ENCODE peak calls at places on chromosomes 6 and 20, in seven cellular contexts. T is heart right ventricle; W is mammary epithelial cell; V is PC-9; B is brain microvascular endothelial cell; A is gastrocnemius medialis; F is CD8-positive, alpha-beta T cell. C is an unnamed sample. For H3K36me3 and H3K27me3, the result is how much of the 10 kb centered on the place peaks cover.

GRCh38 chr20:2691663-2692035 is 931 bp upstream of the EBF4 start:
- DNase-seq in B (no peak), W (no peak), V (no peak), T (no peak), F (no peak), A (no peak), C (peak)

GRCh38 chr6:133568970-133569889 is 319.7 kb upstream of the TCF21 start:
- DNase-seq in F (no peak), T (peak), A (peak), V (peak), W (peak), B (peak), C (peak)

GRCh38 chr6:108651287-108651686 is 90.6 kb downstream of the FOXO3 start:
- DNase-seq in B (no peak), F (no peak), T (no peak), W (no peak), A (no peak), V (no peak), C (no peak)

GRCh38 chr20:6920991-6921613 is 153.6 kb downstream of the BMP2 start:
- DNase-seq in F (no peak), T (no peak), V (no peak), W (peak), A (no peak), B (no peak), C (no peak)

GRCh38 chr6:21586760-21587181 is 6.8 kb upstream of the SOX4 start:
- DNase-seq in W (no peak), T (no peak), V (no peak), B (no peak), A (no peak), F (no peak), C (no peak)

GRCh38 chr6:73732845-73733675 is 37.1 kb downstream of the CD109 start:
- DNase-seq in W (peak), V (peak), A (peak), B (peak), F (peak), T (peak), C (peak)

GRCh38 chr6:160068346-160068745 is 53.3 kb upstream of the SLC22A1 start:
- DNase-seq in B (no peak), A (no peak), T (no peak), W (no peak), F (no peak), V (no peak), C (no peak)

GRCh38 chr6:41734666-41735426 is 562 bp downstream of the TFEB start:
- DNase-seq in W (peak), F (peak), B (peak), T (peak), V (no peak), A (peak), C (peak)

GRCh38 chr6:163489584-163489983 is 75.1 kb downstream of the QKI start:
- DNase-seq in W (peak), F (no peak), T (no peak), B (no peak), A (no peak), V (no peak), C (no peak)

GRCh38 chr20:18543932-18544331 is 23.3 kb upstream of the SMIM26 start:
- DNase-seq in F (no peak), B (no peak), A (no peak), T (peak), W (no peak), V (no peak), C (no peak)

GRCh38 chr20:13111249-13111911 is 102.6 kb downstream of the SPTLC3 start:
- DNase-seq in V (no peak), B (no peak), F (no peak), W (no peak), T (no peak), A (no peak), C (no peak)

GRCh38 chr6:52363222-52363867 is 1.4 kb downstream of the PAQR8 start:
- DNase-seq in B (no peak), A (no peak), W (no peak), T (no peak), F (no peak), V (no peak), C (peak)

GRCh38 chr20:32966382-32966781 is 37.9 kb downstream of the SUN5 start:
- DNase-seq in W (no peak), B (no peak), T (no peak), V (no peak), A (no peak), F (no peak), C (no peak)

GRCh38 chr20:1702288-1702687 is 44.7 kb upstream of the SIRPG start:
- DNase-seq in F (no peak), T (no peak), W (peak), V (no peak), B (peak), A (no peak), C (no peak)

GRCh38 chr20:2804921-2805681 is 4.7 kb upstream of the CPXM1 start:
- DNase-seq in F (no peak), A (no peak), W (no peak), B (no peak), V (no peak), T (no peak), C (peak)

GRCh38 chr6:39302669-39303424 is 11.4 kb downstream of the KCNK17 start:
- DNase-seq in B (peak), A (peak), W (peak), T (peak), V (peak), F (peak), C (peak)

GRCh38 chr6:110878751-110879539 is 4.4 kb downstream of the AMD1 start:
- DNase-seq in W (no peak), F (no peak), T (no peak), V (no peak), B (peak), A (no peak), C (peak)

GRCh38 chr6:159813781-159814180 is 13.7 kb downstream of the PNLDC1 start:
- DNase-seq in V (no peak), W (no peak), A (no peak), F (no peak), T (no peak), B (no peak), C (no peak)

GRCh38 chr20:37095108-37095608 is 639 bp downstream of the RBL1 start:
- DNase-seq in F (peak), B (no peak), A (no peak), V (no peak), T (no peak), W (peak), C (peak)

GRCh38 chr6:21634582-21634981 is 41.0 kb downstream of the SOX4 start:
- DNase-seq in V (peak), W (peak), B (peak), F (no peak), A (no peak), T (no peak), C (peak)

GRCh38 chr6:157557541-157557940 is 176.6 kb downstream of the ZDHHC14 start:
- DNase-seq in B (no peak), A (no peak), T (no peak), V (no peak), F (no peak), W (no peak), C (no peak)

GRCh38 chr6:17200395-17200794 is 80.8 kb upstream of the RBM24 start:
- DNase-seq in T (no peak), F (no peak), W (no peak), A (no peak), V (no peak), B (no peak), C (no peak)

GRCh38 chr6:157443066-157443800 is 62.2 kb downstream of the ZDHHC14 start:
- DNase-seq in B (peak), V (no peak), T (no peak), A (no peak), W (peak), F (no peak), C (no peak)

GRCh38 chr20:32189691-32190607 is 17.6 kb downstream of the PLAGL2 start:
- DNase-seq in B (no peak), V (no peak), A (no peak), T (peak), W (no peak), F (no peak), C (peak)

GRCh38 chr20:62128499-62128898 is 6.2 kb downstream of the LSM14B start:
- DNase-seq in F (no peak), T (no peak), A (no peak), W (no peak), B (no peak), V (no peak), C (peak)

GRCh38 chr20:62129731-62130531 is 7.7 kb downstream of the LSM14B start:
- DNase-seq in V (no peak), B (no peak), A (no peak), F (no peak), W (no peak), T (no peak), C (peak)

GRCh38 chr20:62131560-62132320 is 9.5 kb downstream of the LSM14B start:
- DNase-seq in B (no peak), T (no peak), W (no peak), F (no peak), A (no peak), V (no peak), C (peak)

GRCh38 chr20:62126141-62126540 is 3.9 kb downstream of the LSM14B start:
- DNase-seq in W (no peak), A (no peak), B (no peak), V (no peak), T (no peak), F (no peak), C (no peak)

DNA sequence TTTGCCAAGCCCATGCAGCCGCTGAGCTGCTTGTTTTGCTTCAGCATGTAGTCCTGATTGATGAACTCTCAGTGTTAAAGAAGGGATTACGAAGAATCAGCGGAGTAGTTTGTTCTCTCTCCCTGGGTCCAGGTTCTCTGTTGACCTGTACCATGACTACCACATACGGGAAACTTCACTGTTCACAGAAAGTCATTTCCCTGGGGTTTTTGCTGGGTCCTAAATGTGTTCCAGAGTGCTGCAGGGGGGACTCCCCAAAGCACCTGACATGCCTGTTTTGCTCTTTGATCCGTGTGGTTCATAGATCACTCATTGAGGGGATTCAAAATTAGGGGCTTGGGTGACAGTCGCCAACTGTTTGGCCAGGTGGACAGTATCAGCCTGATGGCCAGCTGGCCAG is 5.5 kb downstream of the LSM14B start:
- DNase-seq in F (no peak), T (no peak), W (no peak), V (no peak), B (no peak), A (no peak), C (peak)
- H3K36me3 ChIP-seq in F (half or more), T (under half), W (under half), V (under half), B (half or more), A (half or more), C (half or more)

GRCh38 chr20:61399433-61399832 is 147.4 kb downstream of the CDH4 start:
- DNase-seq in T (no peak), B (no peak), V (no peak), W (no peak), F (no peak), A (no peak), C (no peak)

GRCh38 chr20:61397790-61398189 is 145.7 kb downstream of the CDH4 start:
- DNase-seq in V (no peak), A (no peak), F (no peak), W (no peak), B (no peak), T (no peak), C (no peak)

GRCh38 chr20:61404311-61404710 is 152.2 kb downstream of the CDH4 start:
- DNase-seq in W (no peak), V (no peak), T (no peak), F (no peak), B (no peak), A (no peak), C (no peak)

GRCh38 chr20:61397146-61397545 is 145.1 kb downstream of the CDH4 start:
- DNase-seq in F (no peak), A (no peak), W (no peak), B (no peak), T (no peak), V (no peak), C (no peak)

DNA sequence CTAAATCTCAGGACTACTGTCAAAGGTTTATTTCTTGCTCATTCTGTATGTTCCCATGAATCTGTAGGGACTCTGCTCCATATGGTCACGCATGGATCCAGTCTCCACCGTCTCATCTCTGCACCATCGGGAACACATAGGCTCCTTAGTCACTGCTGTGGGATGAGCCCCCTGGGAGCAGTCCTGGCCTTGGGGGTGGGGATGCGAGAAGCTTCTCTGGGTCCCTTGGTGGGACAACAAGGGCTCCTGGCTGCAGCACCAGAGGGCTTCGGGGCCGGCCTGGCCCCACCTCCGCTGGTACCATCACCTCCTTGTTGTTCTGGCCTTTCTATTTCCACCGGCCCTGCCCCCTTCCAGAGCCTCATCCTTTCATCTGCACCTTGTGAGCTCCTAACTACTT is 148.4 kb downstream of the CDH4 start:
- DNase-seq in T (no peak), V (no peak), W (no peak), F (no peak), A (no peak), B (no peak), C (no peak)
- H3K27me3 ChIP-seq in T (under half), V (half or more), W (under half), F (under half), A (under half), B (under half), C (under half)

GRCh38 chr6:4066029-4066755 is 12.7 kb downstream of the FAM217A start:
- DNase-seq in T (no peak), F (no peak), B (no peak), A (no peak), V (no peak), W (peak), C (no peak)
- H3K36me3 ChIP-seq in T (under half), F (under half), B (under half), A (under half), V (under half), W (under half), C (under half)

GRCh38 chr6:10411131-10411914 is 3.6 kb downstream of the TFAP2A start:
- DNase-seq in V (no peak), B (no peak), A (no peak), T (no peak), W (peak), F (no peak), C (no peak)

GRCh38 chr6:10411915-10412164 is 3.0 kb downstream of the TFAP2A start:
- DNase-seq in W (no peak), B (no peak), T (no peak), F (no peak), A (no peak), V (no peak), C (no peak)

GRCh38 chr6:10409160-10409765 is 5.6 kb downstream of the TFAP2A start:
- DNase-seq in T (no peak), B (no peak), V (no peak), A (no peak), W (peak), F (no peak), C (no peak)

GRCh38 chr6:10409766-10410209 is 5.1 kb downstream of the TFAP2A start:
- DNase-seq in F (no peak), T (no peak), B (no peak), A (no peak), W (peak), V (no peak), C (no peak)

DNA sequence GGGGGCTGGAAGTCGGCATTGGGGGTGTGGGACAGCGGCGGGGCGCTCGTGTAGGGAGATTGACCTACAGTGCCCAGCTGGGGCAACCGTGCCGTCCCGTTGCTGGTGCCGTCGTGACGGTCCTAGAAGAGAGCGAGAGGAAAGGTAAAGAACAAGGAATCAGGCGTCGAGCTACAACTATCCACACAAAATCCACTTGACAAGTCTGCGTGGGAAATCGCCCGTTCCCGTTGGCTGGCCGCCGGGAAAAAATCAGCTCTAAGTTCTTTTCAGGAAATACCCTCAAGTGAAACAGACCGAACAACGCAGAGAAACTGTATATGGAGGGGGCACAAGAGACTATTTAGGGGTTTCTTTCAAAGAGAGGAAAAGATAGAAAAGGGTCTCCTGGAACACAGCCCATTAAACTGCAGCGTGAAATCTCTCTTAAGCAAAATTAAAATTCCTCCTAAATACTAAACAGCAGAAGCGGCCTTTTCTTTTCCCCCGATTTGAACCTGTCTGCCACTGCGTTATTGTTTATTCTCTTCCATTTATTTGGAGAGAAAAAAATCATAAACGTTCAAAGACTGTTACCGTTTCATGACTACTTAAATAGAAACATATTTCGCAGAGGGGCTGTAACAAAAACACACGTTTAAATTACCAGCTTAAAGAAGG is 4.5 kb downstream of the TFAP2A start:
- DNase-seq in W (peak), B (no peak), A (no peak), F (no peak), T (no peak), V (no peak), C (no peak)
- H3K27me3 ChIP-seq in W (under half), B (half or more), A (half or more), F (under half), T (half or more), V (under half), C (half or more)

GRCh38 chr20:58795181-58795922 is 55.4 kb downstream of the GNAS-AS1 start:
- DNase-seq in F (no peak), A (no peak), V (no peak), T (no peak), W (no peak), B (no peak), C (peak)
- H3K36me3 ChIP-seq in F (under half), A (under half), V (under half), T (under half), W (under half), B (under half), C (under half)

GRCh38 chr6:166029506-166029905 is 138.1 kb downstream of the TBXT start:
- DNase-seq in T (no peak), B (no peak), V (no peak), F (no peak), A (no peak), W (no peak), C (no peak)

GRCh38 chr6:166024252-166024651 is 143.4 kb downstream of the TBXT start:
- DNase-seq in A (no peak), W (no peak), V (no peak), B (no peak), F (no peak), T (no peak), C (no peak)

GRCh38 chr6:166026586-166027126 is 141.0 kb downstream of the TBXT start:
- DNase-seq in W (no peak), A (no peak), B (no peak), V (no peak), F (no peak), T (peak), C (no peak)

GRCh38 chr6:166025149-166025898 is 142.3 kb downstream of the TBXT start:
- DNase-seq in A (no peak), V (no peak), F (no peak), W (no peak), T (no peak), B (peak), C (peak)

DNA sequence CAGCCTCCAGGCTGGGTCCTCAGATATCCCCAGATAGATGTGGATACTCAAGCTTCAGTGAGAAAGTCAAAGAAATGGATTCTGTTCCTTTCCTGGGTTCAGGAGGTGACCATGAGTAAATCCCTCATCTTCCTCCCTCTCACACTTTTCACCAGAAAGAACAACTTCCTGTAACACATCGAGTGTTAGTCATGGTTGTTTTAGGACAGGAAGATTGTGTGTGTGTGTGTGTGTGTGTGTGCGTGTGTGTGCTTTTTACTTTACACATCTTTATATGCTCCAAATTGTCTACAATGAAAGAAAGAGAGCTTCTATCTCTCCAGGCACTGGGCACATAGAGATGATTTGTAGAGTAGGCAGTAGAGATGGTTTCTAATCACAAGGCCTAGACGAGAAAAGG is 139.9 kb downstream of the TBXT start:
- DNase-seq in A (no peak), B (peak), V (no peak), T (no peak), F (no peak), W (no peak), C (no peak)
- H3K27me3 ChIP-seq in A (under half), B (under half), V (under half), T (under half), F (under half), W (under half), C (under half)

GRCh38 chr6:43040542-43041257 is 13.0 kb downstream of the CUL7 start:
- DNase-seq in F (no peak), B (no peak), W (no peak), V (no peak), A (no peak), T (no peak), C (peak)

GRCh38 chr6:43047998-43048397 is 5.7 kb downstream of the CUL7 start:
- DNase-seq in B (no peak), F (no peak), A (no peak), W (no peak), T (no peak), V (no peak), C (peak)

GRCh38 chr6:43045371-43045930 is 8.2 kb downstream of the CUL7 start:
- DNase-seq in V (no peak), B (no peak), F (no peak), A (no peak), T (no peak), W (no peak), C (no peak)

GRCh38 chr6:43038727-43039126 is 14.9 kb downstream of the CUL7 start:
- DNase-seq in W (no peak), V (no peak), T (no peak), A (no peak), F (no peak), B (no peak), C (no peak)

GRCh38 chr6:43043310-43043709 is 10.3 kb downstream of the CUL7 start:
- DNase-seq in T (no peak), W (no peak), V (no peak), B (no peak), F (no peak), A (no peak), C (no peak)
- H3K36me3 ChIP-seq in T (under half), W (under half), V (under half), B (half or more), F (under half), A (half or more), C (half or more)

GRCh38 chr6:43290353-43290904 is 7.6 kb upstream of the SLC22A7 start:
- DNase-seq in F (no peak), B (no peak), V (no peak), T (no peak), W (no peak), A (no peak), C (no peak)
- H3K27me3 ChIP-seq in F (under half), B (under half), V (under half), T (under half), W (under half), A (under half), C (under half)

GRCh38 chr6:89711801-89712200 is 73.3 kb upstream of the LYRM2 start:
- DNase-seq in T (no peak), F (no peak), A (no peak), B (no peak), W (no peak), V (no peak), C (peak)
- H3K36me3 ChIP-seq in T (under half), F (half or more), A (half or more), B (under half), W (under half), V (under half), C (half or more)

DNA sequence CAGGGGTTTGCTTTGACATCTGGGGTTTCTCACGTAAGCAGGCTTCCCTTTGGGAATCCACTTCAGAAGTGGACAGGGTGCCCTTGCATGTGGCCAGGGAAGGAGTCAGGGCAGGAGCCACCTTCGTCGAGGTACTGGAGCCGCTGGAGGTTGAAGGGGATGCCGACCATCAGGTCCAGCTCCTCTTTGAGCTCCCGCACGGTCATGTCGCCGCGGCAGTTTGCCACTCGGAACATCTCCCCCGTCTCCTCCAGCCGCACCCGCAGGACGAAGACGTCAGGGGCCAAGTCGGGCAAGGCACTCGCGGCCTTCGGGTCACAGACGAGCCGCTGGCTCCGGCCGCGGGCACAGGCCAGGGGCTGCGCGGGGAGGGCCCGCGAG is 360 bp downstream of the ANKRD60 start:
- DNase-seq in W (no peak), A (no peak), V (no peak), T (no peak), F (no peak), B (no peak), C (no peak)
- H3K27me3 ChIP-seq in W (under half), A (under half), V (under half), T (half or more), F (under half), B (under half), C (under half)